ENCODE peak calls at places on chromosomes 3 and 15, in eight cellular contexts. S is endothelial cell of umbilical vein, E is stomach, X is IMR-90, L is transverse colon, Q is HCT116, Y is tibial nerve, H is heart left ventricle. T is an unnamed sample. For H3K4me1, the result is how much of the 10 kb centered on the place peaks cover.

GRCh38 chr3:128269131-128269775 is 116.0 kb downstream of the EEFSEC start:
- DNase-seq in S (no peak), E (no peak), X (no peak), L (no peak), Q (no peak), Y (no peak), H (no peak), T (no peak)

GRCh38 chr3:156725706-156726105 is 51.3 kb downstream of the TIPARP start:
- DNase-seq in S (no peak), E (peak), X (no peak), L (peak), Q (no peak), Y (no peak), H (no peak), T (no peak)

GRCh38 chr3:140147965-140148490 is 213.0 kb downstream of the CLSTN2 start:
- DNase-seq in S (no peak), E (no peak), X (no peak), L (no peak), Q (no peak), Y (no peak), H (no peak), T (no peak)

GRCh38 chr3:100928638-100929428 is 64.4 kb downstream of the ABI3BP start:
- DNase-seq in S (peak), E (no peak), X (peak), L (no peak), Q (no peak), Y (peak), H (no peak), T (no peak)

GRCh38 chr3:102085431-102086226 is 236.3 kb downstream of the NFKBIZ start:
- DNase-seq in S (no peak), E (no peak), X (peak), L (no peak), Q (no peak), Y (no peak), H (no peak), T (no peak)

GRCh38 chr3:34742151-34742550 is 897.2 kb upstream of the ARPP21 start:
- DNase-seq in S (no peak), E (no peak), X (no peak), L (no peak), Q (no peak), Y (no peak), H (no peak), T (no peak)

GRCh38 chr3:169552533-169552932 is 111.0 kb downstream of the MECOM start:
- DNase-seq in S (no peak), E (no peak), X (peak), L (no peak), Q (no peak), Y (no peak), H (no peak), T (peak)

GRCh38 chr3:15645740-15646490 is 44.4 kb downstream of the BTD start:
- DNase-seq in S (peak), E (no peak), X (peak), L (no peak), Q (peak), Y (no peak), H (no peak), T (no peak)

GRCh38 chr15:100711479-100712130 is 109.2 kb downstream of the ASB7 start:
- DNase-seq in S (no peak), E (no peak), X (peak), L (no peak), Q (no peak), Y (no peak), H (no peak), T (no peak)

GRCh38 chr15:99021027-99021624 is 13.5 kb upstream of the PGPEP1L start:
- DNase-seq in S (no peak), E (no peak), X (no peak), L (no peak), Q (no peak), Y (no peak), H (no peak), T (no peak)

GRCh38 chr3:5019411-5020261 is 40.4 kb downstream of the BHLHE40 start:
- DNase-seq in S (no peak), E (peak), X (no peak), L (peak), Q (no peak), Y (no peak), H (no peak), T (peak)

GRCh38 chr3:52407779-52408178 is 37.1 kb downstream of the SEMA3G start:
- DNase-seq in S (no peak), E (no peak), X (no peak), L (no peak), Q (no peak), Y (no peak), H (no peak), T (no peak)

GRCh38 chr3:52405066-52405465 is 39.8 kb downstream of the SEMA3G start:
- DNase-seq in S (no peak), E (no peak), X (no peak), L (no peak), Q (no peak), Y (no peak), H (no peak), T (no peak)

GRCh38 chr3:52405601-52406115 is 39.2 kb downstream of the SEMA3G start:
- DNase-seq in S (no peak), E (no peak), X (no peak), L (no peak), Q (no peak), Y (no peak), H (no peak), T (no peak)

GRCh38 chr3:52406791-52407510 is 38.0 kb downstream of the SEMA3G start:
- DNase-seq in S (no peak), E (no peak), X (no peak), L (no peak), Q (no peak), Y (no peak), H (no peak), T (no peak)

DNA sequence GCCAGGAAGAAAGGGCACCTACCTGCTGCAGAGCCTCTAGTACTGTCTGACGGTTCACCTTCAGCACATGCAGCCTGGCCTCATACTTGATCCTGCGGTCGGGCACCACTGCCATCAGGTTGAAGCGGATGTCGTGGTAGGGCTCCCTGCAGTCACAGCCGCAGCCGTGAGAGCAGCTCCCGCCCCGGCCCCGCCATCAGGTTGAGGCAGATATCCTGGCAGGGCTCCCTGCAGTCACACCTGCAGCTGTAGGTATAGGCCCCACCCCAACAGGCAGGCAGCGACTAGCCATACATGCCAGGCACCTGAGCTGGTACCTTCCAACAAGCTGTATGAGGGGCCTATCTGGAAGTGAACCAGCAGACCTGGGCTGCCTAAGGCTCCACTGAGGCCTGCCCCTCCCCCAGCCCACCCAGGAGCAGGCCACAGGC is 38.7 kb downstream of the SEMA3G start:
- DNase-seq in S (no peak), E (peak), X (no peak), L (peak), Q (no peak), Y (no peak), H (no peak), T (no peak)
- TF ChIP-seq POLR2A in S (no peak), E (no peak), X (no peak), L (no peak), Q (no peak), Y (no peak), H (no peak), T (no peak)

DNA sequence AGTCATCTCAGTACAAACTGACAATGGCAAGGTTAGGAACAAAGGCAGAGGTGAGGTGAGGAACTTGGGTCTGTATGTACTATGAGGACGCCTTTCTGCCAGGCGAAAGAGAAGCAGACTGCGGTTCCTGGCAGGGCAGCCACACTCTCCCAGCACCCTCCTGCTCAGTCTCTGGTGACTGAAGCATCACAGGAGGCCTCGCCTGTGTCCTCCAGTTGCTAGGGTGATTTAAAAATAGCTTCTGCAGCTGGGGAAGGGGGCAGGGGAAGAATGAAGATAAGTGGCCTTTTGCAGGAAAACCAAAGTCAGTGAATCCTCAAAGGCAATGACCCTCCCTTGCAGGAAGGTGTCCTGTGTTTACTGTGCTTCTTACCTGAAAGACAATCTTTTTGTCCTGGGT is 65.6 kb upstream of the DGKG start:
- DNase-seq in S (no peak), E (no peak), X (peak), L (no peak), Q (no peak), Y (no peak), H (peak), T (no peak)
- H3K27ac ChIP-seq in S (no peak), E (peak), X (no peak), L (no peak), Q (no peak), Y (no peak), H (peak), T (no peak)

GRCh38 chr15:60582370-60583036 is 103.6 kb upstream of the ICE2 start:
- DNase-seq in S (peak), E (no peak), X (peak), L (no peak), Q (no peak), Y (no peak), H (no peak), T (no peak)

GRCh38 chr15:60583946-60584345 is 105.0 kb upstream of the ICE2 start:
- DNase-seq in S (no peak), E (no peak), X (no peak), L (no peak), Q (no peak), Y (no peak), H (no peak), T (no peak)

GRCh38 chr15:60584355-60585023 is 105.5 kb upstream of the ICE2 start:
- DNase-seq in S (no peak), E (no peak), X (no peak), L (no peak), Q (no peak), Y (no peak), H (no peak), T (no peak)

GRCh38 chr15:60580650-60581415 is 101.9 kb upstream of the ICE2 start:
- DNase-seq in S (no peak), E (no peak), X (no peak), L (no peak), Q (no peak), Y (no peak), H (no peak), T (no peak)

DNA sequence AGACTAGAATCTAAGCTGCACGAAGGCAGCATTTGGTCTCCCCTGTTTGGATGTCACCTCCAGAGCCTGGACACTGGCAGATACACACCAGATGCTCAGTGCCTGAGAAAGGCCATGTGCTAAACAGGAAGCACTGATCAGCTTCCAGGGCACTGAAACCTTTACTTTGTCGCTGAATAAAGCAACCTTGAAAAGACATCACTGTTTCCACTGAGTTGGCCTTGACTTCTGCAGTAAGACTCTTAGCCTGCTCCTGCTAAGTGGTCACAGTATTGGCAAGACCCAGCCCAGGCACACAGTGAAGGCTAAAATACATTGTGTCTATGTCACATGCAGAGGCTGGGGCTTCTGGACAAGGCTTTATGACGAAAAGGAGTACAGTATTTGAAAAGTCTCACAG is 104.3 kb upstream of the ICE2 start:
- DNase-seq in S (no peak), E (no peak), X (no peak), L (no peak), Q (no peak), Y (no peak), H (no peak), T (no peak)
- H3K4me1 ChIP-seq in S (under half), E (half or more), X (under half), L (under half), Q (under half), Y (under half), H (under half), T (under half)

GRCh38 chr3:152264378-152264777 is 4.4 kb upstream of the MBNL1 start:
- DNase-seq in S (no peak), E (no peak), X (no peak), L (no peak), Q (no peak), Y (no peak), H (no peak), T (no peak)

GRCh38 chr3:152268501-152269422 is at the start of gene MBNL1:
- DNase-seq in S (peak), E (peak), X (peak), L (peak), Q (peak), Y (peak), H (peak), T (peak)

GRCh38 chr3:152267831-152268500 is 763 bp upstream of the MBNL1 start:
- DNase-seq in S (peak), E (no peak), X (no peak), L (no peak), Q (no peak), Y (no peak), H (no peak), T (no peak)

GRCh38 chr3:152269423-152270144 is 855 bp downstream of the MBNL1 start:
- DNase-seq in S (peak), E (peak), X (peak), L (peak), Q (no peak), Y (peak), H (peak), T (no peak)

DNA sequence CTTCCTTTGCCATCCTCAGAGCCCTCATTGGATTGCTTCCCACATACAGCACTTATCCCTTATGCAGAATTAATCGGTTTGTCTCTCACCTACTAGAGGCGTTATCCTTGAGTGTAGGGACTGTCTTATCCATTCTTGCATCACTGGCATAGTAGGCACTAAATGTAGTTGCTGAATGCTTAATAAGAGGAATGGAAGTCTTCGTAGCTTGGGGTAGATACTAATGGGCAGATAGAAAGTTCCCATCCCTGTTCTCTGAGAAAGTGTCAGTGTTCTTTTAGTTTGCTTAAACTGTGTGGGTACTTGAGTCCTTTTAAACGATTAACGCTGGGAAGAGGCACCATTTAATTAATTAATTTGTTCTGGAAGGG is 1.4 kb upstream of the MBNL1 start:
- DNase-seq in S (peak), E (no peak), X (no peak), L (no peak), Q (no peak), Y (no peak), H (no peak), T (no peak)
- TF ChIP-seq POLR2A in S (no peak), E (no peak), X (no peak), L (no peak), Q (no peak), Y (no peak), H (no peak), T (no peak)

DNA sequence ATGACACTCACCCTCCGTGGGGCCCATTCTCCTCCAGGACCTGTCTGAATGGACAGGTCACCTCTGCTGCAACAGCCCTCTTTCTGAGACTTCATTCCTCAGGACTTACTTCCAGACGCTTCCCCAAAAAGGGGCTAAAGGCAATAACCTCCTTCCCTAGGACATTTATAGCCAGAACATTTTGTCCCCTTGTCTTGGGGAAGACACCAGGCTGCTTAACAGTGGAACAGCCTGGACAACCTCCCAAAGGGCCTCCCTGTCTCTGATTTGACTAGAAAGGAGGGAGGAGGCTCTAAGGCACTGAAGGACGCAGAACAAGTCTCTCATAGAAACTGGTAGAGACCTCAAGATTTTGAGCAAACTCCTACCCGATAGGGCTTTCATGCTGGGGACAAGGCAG is 32.7 kb downstream of the ADCY5 start:
- DNase-seq in S (no peak), E (no peak), X (no peak), L (no peak), Q (no peak), Y (no peak), H (no peak), T (no peak)
- H3K27ac ChIP-seq in S (no peak), E (peak), X (no peak), L (peak), Q (no peak), Y (no peak), H (peak), T (no peak)

GRCh38 chr15:88649753-88650551 is 11.1 kb downstream of the ISG20 start:
- DNase-seq in S (no peak), E (no peak), X (no peak), L (no peak), Q (no peak), Y (peak), H (no peak), T (no peak)
- H3K4me1 ChIP-seq in S (under half), E (half or more), X (under half), L (under half), Q (under half), Y (under half), H (under half), T (under half)

DNA sequence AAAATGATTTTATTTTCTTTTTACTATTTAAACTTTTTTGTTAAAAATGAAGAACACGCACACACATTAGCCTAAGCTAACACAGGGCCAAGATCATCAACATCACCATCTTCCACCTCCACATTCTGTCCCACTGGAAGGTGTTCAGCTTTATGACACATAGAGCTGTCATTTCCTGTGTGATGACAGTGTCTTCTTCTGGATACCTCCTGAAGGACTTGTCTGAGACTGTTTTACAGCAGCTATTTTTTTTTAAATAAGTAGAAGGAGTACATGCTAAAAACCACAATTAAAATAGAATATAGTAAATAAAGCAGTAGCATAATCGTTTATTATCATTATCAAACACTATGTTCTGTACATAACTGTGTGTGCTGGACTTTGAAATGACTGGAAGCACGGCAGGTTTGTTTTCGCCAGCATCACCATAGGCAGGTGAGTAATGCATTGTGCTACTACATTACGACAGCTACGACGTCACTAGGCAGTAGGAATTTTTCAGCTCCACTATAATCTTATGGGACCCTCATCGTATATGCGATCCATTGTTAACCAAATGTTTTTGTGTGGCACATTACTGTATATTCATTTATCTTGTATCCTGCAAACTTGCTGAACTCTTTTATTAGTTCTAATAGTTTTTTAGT is 72.8 kb downstream of the KLF15 start:
- DNase-seq in S (no peak), E (no peak), X (peak), L (no peak), Q (peak), Y (peak), H (no peak), T (no peak)
- TF ChIP-seq POLR2A in S (no peak), E (no peak), X (no peak), L (no peak), Q (no peak), Y (no peak), H (no peak), T (no peak)

DNA sequence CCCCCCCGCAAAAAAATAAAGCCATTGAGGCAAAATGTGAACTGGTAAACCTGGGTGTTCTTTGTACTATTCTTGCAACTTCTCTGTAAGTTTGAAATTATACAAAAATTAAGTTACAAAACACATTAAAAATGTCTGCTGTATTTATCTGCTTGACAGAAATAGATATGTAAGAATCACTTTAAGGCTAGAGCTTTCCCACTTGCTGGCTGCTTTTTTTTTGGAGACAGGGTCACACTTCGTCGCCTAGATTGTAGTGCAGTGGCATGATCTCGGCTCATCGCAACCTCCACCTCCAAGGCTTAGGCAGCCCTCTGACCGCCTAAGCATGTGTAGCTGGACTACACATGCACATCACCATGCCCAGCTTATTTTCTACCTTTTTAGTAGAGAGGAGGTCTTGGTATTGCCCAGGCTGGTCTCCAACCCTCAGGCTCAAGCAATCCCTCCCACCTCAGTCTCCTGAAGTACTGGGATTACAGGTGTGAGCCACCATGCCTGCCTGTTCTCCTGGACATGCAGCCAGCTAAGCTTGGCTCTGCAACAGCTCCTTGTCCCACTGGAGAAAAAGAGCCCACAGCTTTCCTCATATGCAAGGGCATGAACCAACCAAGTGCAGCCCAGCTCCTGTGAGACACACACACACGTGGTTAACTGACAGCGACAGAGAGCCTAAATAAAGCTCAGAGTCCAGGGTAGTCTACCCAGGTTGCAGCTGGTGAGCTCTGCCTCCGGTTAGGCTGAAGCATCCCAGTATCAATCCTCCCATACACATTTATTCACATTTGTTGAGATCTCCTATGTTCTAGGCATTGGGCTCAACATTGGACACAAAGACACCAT is 4.5 kb downstream of the RPS17 start:
- DNase-seq in S (no peak), E (no peak), X (no peak), L (no peak), Q (no peak), Y (no peak), H (no peak), T (no peak)
- H3K27ac ChIP-seq in S (no peak), E (no peak), X (no peak), L (no peak), Q (peak), Y (no peak), H (no peak), T (no peak)